ENCODE peak calls at places on chromosomes 11 and 22, in seven cellular contexts. D is GM23248; M is HCT116; U is lung; Z is A549; Y is naive thymus-derived CD4-positive, alpha-beta T cell; K is hepatocyte. A is an unnamed sample.

GRCh38 chr11:119335655-119336543 is 1.6 kb downstream of the RNF26 start:
- DNase-seq in D (no peak), M (no peak), U (no peak), Z (no peak), Y (no peak), K (no peak), A (no peak)

GRCh38 chr11:64660205-64660604 is 62.8 kb downstream of the NRXN2 start:
- DNase-seq in D (no peak), M (no peak), U (no peak), Z (no peak), Y (no peak), K (no peak), A (no peak)

GRCh38 chr11:69040581-69041260 is 8.0 kb upstream of the TPCN2 start:
- DNase-seq in D (peak; percentile 71), M (no peak), U (no peak), Z (no peak), Y (no peak), K (no peak), A (no peak)

GRCh38 chr22:46469701-46470100 is 67.7 kb downstream of the CELSR1 start:
- DNase-seq in D (no peak), M (no peak), U (no peak), Z (no peak), Y (no peak), K (no peak), A (no peak)

GRCh38 chr11:6413791-6414231 is 5.1 kb downstream of the APBB1 start:
- DNase-seq in D (peak; percentile 24), M (no peak), U (no peak), Z (no peak), Y (peak; percentile 85), K (no peak), A (peak; percentile 87)

GRCh38 chr22:39314251-39314971 is 5.0 kb downstream of the RPL3 start:
- DNase-seq in D (peak; percentile 47), M (no peak), U (no peak), Z (no peak), Y (no peak), K (no peak), A (no peak)

GRCh38 chr11:17020831-17021230 is 6.6 kb upstream of the PLEKHA7 start:
- DNase-seq in D (no peak), M (no peak), U (no peak), Z (no peak), Y (no peak), K (no peak), A (no peak)

GRCh38 chr11:95228081-95228859 is 2.7 kb downstream of the SESN3 start:
- DNase-seq in D (peak; percentile 60), M (no peak), U (no peak), Z (no peak), Y (no peak), K (no peak), A (no peak)

GRCh38 chr11:79485694-79486093 is 44.9 kb upstream of the TENM4 start:
- DNase-seq in D (no peak), M (no peak), U (no peak), Z (no peak), Y (no peak), K (no peak), A (no peak)

GRCh38 chr11:103582351-103582909 is 454.0 kb upstream of the DDI1 start:
- DNase-seq in D (peak; percentile 66), M (no peak), U (no peak), Z (no peak), Y (no peak), K (no peak), A (no peak)

GRCh38 chr22:31343235-31344191 is 2.6 kb downstream of the PATZ1 start:
- DNase-seq in D (no peak), M (no peak), U (peak; percentile 87), Z (no peak), Y (peak; percentile 14), K (peak; percentile 80), A (no peak)

GRCh38 chr22:31345331-31346254 is 553 bp downstream of the PATZ1 start:
- DNase-seq in D (peak; percentile 93), M (peak; percentile 68), U (peak; percentile 75), Z (peak; percentile 79), Y (peak; percentile 94), K (peak; percentile 96), A (peak; percentile 77)

GRCh38 chr22:31342389-31343125 is 3.6 kb downstream of the PATZ1 start:
- DNase-seq in D (no peak), M (no peak), U (no peak), Z (no peak), Y (no peak), K (peak; percentile 25), A (no peak)

GRCh38 chr22:31346255-31346732 is at the start of gene PATZ1:
- DNase-seq in D (peak; percentile 75), M (peak; percentile 51), U (peak; percentile 80), Z (peak; percentile 88), Y (peak; percentile 86), K (peak; percentile 86), A (peak; percentile 75)

DNA sequence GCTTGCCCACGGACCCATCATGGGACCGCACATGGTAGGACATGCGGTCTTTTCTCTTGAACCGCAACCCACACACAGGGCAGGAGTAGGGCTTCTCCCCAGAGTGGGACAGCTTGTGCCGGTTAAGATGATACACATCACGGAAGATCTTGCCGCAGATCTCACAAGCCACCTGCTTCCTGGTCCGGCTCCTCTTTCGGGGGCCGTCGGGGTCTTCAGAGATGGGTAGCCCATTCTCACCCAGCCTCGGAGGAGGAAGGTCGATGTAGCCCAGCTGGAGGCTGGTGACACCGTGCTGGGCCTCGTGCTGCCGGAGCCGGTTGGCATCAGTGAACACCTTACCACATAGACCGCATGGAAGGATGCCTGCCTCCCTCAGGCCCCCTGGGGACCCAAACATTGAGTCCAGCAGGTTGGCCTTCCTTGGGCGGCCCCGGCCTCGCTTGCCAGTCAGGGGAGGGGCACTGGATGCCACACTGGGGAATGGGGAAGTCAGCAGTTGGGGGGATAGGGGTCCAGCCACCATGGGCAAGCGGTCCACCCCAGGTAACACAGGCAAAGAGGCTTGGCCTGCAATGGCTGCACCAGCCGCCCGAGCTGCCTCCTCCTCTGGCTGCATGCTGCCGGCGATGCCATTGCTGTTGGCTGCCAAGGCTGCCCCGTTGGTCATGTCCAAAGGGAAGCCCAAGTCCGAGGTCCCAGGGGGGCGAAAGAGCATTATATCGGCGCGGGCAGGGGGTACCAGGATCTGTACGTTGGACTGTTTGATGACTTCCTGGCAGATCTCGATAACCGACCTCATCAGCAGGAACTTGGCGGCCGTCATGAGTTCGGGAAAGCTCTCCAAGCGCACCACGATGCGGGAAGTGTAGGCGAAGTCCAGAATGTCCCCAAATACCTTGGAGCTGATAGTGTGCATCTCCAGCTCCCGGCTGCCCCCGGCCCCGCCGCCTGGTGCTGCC is 1.5 kb downstream of the PATZ1 start:
- DNase-seq in D (peak; percentile 50), M (no peak), U (peak; percentile 39), Z (no peak), Y (peak; percentile 30), K (peak; percentile 58), A (no peak)
- H3K27ac ChIP-seq in D (no peak overlapping the region), M (peak overlapping the region; percentile 80), U (no peak overlapping the region), Z (no peak overlapping the region), Y (peak overlapping the region; percentile 74), K (peak overlapping the region; percentile 84), A (peak overlapping the region; percentile 95)

DNA sequence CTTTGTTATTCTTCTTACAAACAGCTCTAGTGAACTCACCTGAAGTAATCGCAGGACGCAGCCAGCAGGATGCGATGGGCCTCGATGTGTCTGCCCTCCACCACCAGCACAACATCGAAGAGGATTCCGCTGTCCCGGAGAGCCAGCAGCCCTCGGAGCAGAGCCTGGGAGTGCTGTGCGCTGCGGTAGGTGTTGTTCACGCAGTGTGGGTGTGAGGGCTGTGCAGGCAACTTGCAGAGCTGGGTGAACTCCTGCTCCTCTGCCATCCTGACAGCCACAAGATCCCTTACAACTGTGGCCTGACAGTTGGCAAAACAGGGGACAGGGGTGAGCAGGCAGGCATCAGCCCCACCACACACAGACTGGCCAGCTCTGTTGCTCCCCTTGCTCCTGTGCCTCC is 6.6 kb downstream of the KLHL22 start:
- DNase-seq in D (no peak), M (no peak), U (no peak), Z (no peak), Y (no peak), K (no peak), A (no peak)
- H3K27ac ChIP-seq in D (no peak overlapping the region), M (no peak overlapping the region), U (no peak overlapping the region), Z (no peak overlapping the region), Y (no peak overlapping the region), K (no peak overlapping the region), A (no peak overlapping the region)

GRCh38 chr11:35583843-35584242 is 34.4 kb upstream of the FJX1 start:
- DNase-seq in D (peak; percentile 22), M (no peak), U (no peak), Z (no peak), Y (no peak), K (no peak), A (no peak)
- H3K27ac ChIP-seq in D (peak overlapping the region; percentile 62), M (no peak overlapping the region), U (no peak overlapping the region), Z (peak overlapping the region; percentile 20), Y (no peak overlapping the region), K (no peak overlapping the region), A (no peak overlapping the region)

GRCh38 chr22:17957683-17958082 is 66.7 kb downstream of the MICAL3 start:
- DNase-seq in D (peak; percentile 23), M (no peak), U (no peak), Z (no peak), Y (no peak), K (no peak), A (no peak)

GRCh38 chr22:17962168-17962567 is 62.2 kb downstream of the MICAL3 start:
- DNase-seq in D (no peak), M (no peak), U (no peak), Z (no peak), Y (no peak), K (no peak), A (no peak)

GRCh38 chr22:17963015-17963414 is 61.3 kb downstream of the MICAL3 start:
- DNase-seq in D (no peak), M (no peak), U (no peak), Z (no peak), Y (no peak), K (no peak), A (no peak)

GRCh38 chr22:17961443-17961729 is 63.0 kb downstream of the MICAL3 start:
- DNase-seq in D (no peak), M (no peak), U (no peak), Z (no peak), Y (no peak), K (no peak), A (no peak)

DNA sequence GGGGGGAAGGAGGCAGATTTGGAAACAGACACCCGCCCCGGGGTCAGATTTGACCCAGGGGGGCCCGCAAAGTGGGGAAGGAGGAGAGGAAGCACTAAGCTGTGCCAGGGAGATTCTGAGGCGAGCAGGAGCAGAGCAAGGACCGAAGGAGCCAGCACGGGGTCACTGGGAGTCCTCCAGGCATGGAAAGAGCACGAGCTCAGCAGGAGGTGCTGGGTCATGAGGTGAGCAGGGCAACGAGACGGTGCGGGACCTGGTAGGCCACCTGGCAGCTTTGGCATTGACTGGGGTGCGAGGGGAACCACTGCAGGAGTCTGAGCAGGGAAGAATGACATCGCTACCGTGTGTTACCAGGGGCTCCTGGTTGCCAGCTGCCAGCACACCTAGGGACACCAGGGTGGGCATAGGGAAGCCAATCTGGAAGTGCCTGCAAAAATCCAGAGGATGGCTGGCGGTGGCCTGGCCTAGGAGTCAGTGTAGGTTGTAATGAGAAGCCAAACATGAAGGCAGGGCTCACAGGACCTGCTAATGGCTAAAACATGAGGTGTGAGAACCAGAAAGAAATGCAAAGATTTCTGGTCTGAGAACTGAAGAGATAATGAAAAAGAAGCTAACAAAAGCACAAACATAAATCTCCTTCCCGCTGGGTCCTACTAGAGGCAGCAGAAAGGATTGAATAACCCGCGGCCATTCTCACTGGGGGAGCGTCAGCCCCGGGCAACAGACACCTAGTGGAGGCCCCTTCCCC is 63.5 kb downstream of the MICAL3 start:
- DNase-seq in D (no peak), M (no peak), U (no peak), Z (no peak), Y (no peak), K (no peak), A (no peak)
- H3K27ac ChIP-seq in D (no peak overlapping the region), M (no peak overlapping the region), U (no peak overlapping the region), Z (no peak overlapping the region), Y (no peak overlapping the region), K (no peak overlapping the region), A (no peak overlapping the region)

GRCh38 chr11:109222730-109223129 is 199.3 kb upstream of the C11orf87 start:
- DNase-seq in D (no peak), M (no peak), U (no peak), Z (no peak), Y (no peak), K (no peak), A (peak; percentile 15)
- H3K27ac ChIP-seq in D (no peak overlapping the region), M (no peak overlapping the region), U (no peak overlapping the region), Z (no peak overlapping the region), Y (no peak overlapping the region), K (no peak overlapping the region), A (no peak overlapping the region)

A was measured in dorsolateral prefrontal cortex.